ENCODE peak calls at places on chromosomes 13 and 19, in ten cellular contexts. B, R, N, U, K, P, Y, S, X and D are unnamed samples.

GRCh38 chr13:22848539-22849052 is 332.2 kb upstream of the SGCG start:
- DNase-seq in B (no peak), R (no peak), N (no peak), U (no peak), K (peak; percentile 43), P (no peak), Y (peak; percentile 9), S (no peak), X (peak; percentile 91), D (no peak)

GRCh38 chr13:42885325-42885724 is 103.9 kb downstream of the FAM216B start:
- DNase-seq in B (no peak), R (no peak), N (no peak), U (no peak), K (no peak), P (no peak), Y (no peak), S (no peak), X (no peak), D (no peak)

GRCh38 chr13:114328595-114328994 is 14.3 kb downstream of the CHAMP1 start:
- DNase-seq in B (no peak), R (no peak), N (no peak), U (no peak), K (no peak), P (no peak), Y (no peak), S (no peak), X (no peak), D (no peak)

GRCh38 chr13:114049026-114049425 is 75.2 kb upstream of the C13orf46 start:
- DNase-seq in B (no peak), R (no peak), N (no peak), U (no peak), K (no peak), P (no peak), Y (no peak), S (no peak), X (no peak), D (no peak)

GRCh38 chr19:58476498-58477015 is 405 bp downstream of the ZNF446 start:
- DNase-seq in B (no peak), R (no peak), N (no peak), U (no peak), K (peak; percentile 73), P (no peak), Y (peak; percentile 58), S (no peak), X (no peak), D (peak; percentile 91)

GRCh38 chr19:7522923-7523667 is 671 bp downstream of the MCOLN1 start:
- DNase-seq in B (no peak), R (no peak), N (no peak), U (peak; percentile 80), K (peak; percentile 44), P (no peak), Y (peak; percentile 22), S (no peak), X (no peak), D (no peak)

GRCh38 chr13:102620512-102620911 is 23.7 kb downstream of the TPP2 start:
- DNase-seq in B (no peak), R (no peak), N (no peak), U (no peak), K (no peak), P (no peak), Y (no peak), S (no peak), X (no peak), D (no peak)

GRCh38 chr13:46126552-46127171 is 21.8 kb upstream of the CPB2 start:
- DNase-seq in B (peak; percentile 78), R (peak; percentile 73), N (peak; percentile 80), U (no peak), K (peak; percentile 68), P (peak; percentile 78), Y (peak; percentile 67), S (no peak), X (peak; percentile 92), D (no peak)

GRCh38 chr13:109647046-109647445 is 139.3 kb downstream of the IRS2 start:
- DNase-seq in B (no peak), R (no peak), N (no peak), U (no peak), K (no peak), P (no peak), Y (no peak), S (peak; percentile 50), X (no peak), D (no peak)

GRCh38 chr13:94595006-94595942 is 678 bp downstream of the TGDS start:
- DNase-seq in B (peak; percentile 34), R (no peak), N (peak; percentile 39), U (no peak), K (peak; percentile 29), P (peak; percentile 66), Y (peak; percentile 17), S (no peak), X (peak; percentile 33), D (no peak)

GRCh38 chr13:77980592-77980991 is 62.0 kb upstream of the EDNRB start:
- DNase-seq in B (no peak), R (no peak), N (peak; percentile 28), U (no peak), K (no peak), P (no peak), Y (no peak), S (peak; percentile 30), X (no peak), D (no peak)

GRCh38 chr13:20799726-20800416 is 26.1 kb upstream of the EEF1AKMT1 start:
- DNase-seq in B (no peak), R (no peak), N (no peak), U (no peak), K (no peak), P (no peak), Y (no peak), S (no peak), X (no peak), D (no peak)

GRCh38 chr13:70960841-70961443 is 852.7 kb upstream of the KLHL1 start:
- DNase-seq in B (no peak), R (no peak), N (no peak), U (no peak), K (peak; percentile 23), P (peak; percentile 32), Y (no peak), S (peak; percentile 30), X (peak; percentile 26), D (no peak)

GRCh38 chr19:15107056-15108010 is at the start of gene SYDE1:
- DNase-seq in B (no peak), R (no peak), N (no peak), U (peak; percentile 80), K (peak; percentile 88), P (no peak), Y (peak; percentile 8), S (no peak), X (peak; percentile 92), D (no peak)

GRCh38 chr13:113113846-113114271 is 8.3 kb downstream of the F7 start:
- DNase-seq in B (no peak), R (peak; percentile 24), N (peak; percentile 9), U (peak; percentile 33), K (no peak), P (no peak), Y (no peak), S (no peak), X (no peak), D (no peak)

GRCh38 chr19:56623006-56623405 is 20.0 kb upstream of the SMIM17 start:
- DNase-seq in B (no peak), R (no peak), N (no peak), U (no peak), K (no peak), P (no peak), Y (no peak), S (no peak), X (no peak), D (no peak)
- TF ChIP-seq POLR2AphosphoS5 in B (no peak), R (no peak), N (no peak), U (no peak), K (no peak), P (no peak), Y (no peak), S (no peak), X (no peak), D (no peak)

GRCh38 chr19:56174086-56174485 is 1.7 kb upstream of the GALP start:
- DNase-seq in B (no peak), R (no peak), N (no peak), U (no peak), K (no peak), P (no peak), Y (no peak), S (no peak), X (no peak), D (no peak)
- H3K27ac ChIP-seq in B (no peak overlapping the region), R (no peak overlapping the region), N (no peak overlapping the region), U (no peak overlapping the region), K (no peak overlapping the region), P (no peak overlapping the region), Y (no peak overlapping the region), S (no peak overlapping the region), X (no peak overlapping the region), D (no peak overlapping the region)

GRCh38 chr19:8566855-8567254 is 10.4 kb downstream of the MYO1F start:
- DNase-seq in B (no peak), R (no peak), N (no peak), U (no peak), K (no peak), P (peak; percentile 58), Y (no peak), S (no peak), X (no peak), D (no peak)

GRCh38 chr19:8571006-8571411 is 6.2 kb downstream of the MYO1F start:
- DNase-seq in B (peak; percentile 47), R (no peak), N (peak; percentile 78), U (no peak), K (no peak), P (peak; percentile 95), Y (no peak), S (no peak), X (no peak), D (no peak)

GRCh38 chr19:8569066-8569761 is 8.0 kb downstream of the MYO1F start:
- DNase-seq in B (peak; percentile 44), R (no peak), N (peak; percentile 79), U (no peak), K (no peak), P (peak; percentile 99), Y (peak; percentile 80), S (no peak), X (no peak), D (no peak)

GRCh38 chr19:8573316-8573715 is 3.9 kb downstream of the MYO1F start:
- DNase-seq in B (no peak), R (no peak), N (no peak), U (no peak), K (no peak), P (no peak), Y (no peak), S (no peak), X (no peak), D (no peak)

GRCh38 chr19:8567522-8568172 is 9.6 kb downstream of the MYO1F start:
- DNase-seq in B (no peak), R (no peak), N (peak; percentile 77), U (no peak), K (no peak), P (peak; percentile 72), Y (no peak), S (no peak), X (no peak), D (no peak)
- TF ChIP-seq POLR2AphosphoS5 in B (no peak), R (no peak), N (no peak), U (no peak), K (no peak), P (no peak), Y (no peak), S (no peak), X (no peak), D (no peak)

DNA sequence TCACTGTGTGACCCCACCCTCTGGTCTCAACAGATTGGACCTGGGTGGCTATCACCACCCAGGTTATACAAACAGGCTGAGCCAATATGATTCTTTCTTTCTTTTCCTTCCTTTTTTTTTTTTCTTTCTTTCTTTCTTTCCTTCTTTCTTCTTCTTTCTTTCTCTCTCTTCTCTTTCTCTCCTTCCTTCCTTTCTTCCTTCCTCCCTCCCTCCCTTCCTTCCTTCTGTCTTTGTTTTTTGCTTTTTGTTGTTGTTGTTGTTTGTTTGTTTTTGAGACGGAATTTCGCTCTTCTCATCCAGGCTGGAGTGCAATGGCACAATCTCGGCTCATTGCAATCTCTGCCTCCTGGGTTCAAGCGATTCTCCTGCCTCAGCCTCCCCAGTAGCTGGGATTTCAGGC is 17.0 kb upstream of the PTPRS start:
- DNase-seq in B (no peak), R (no peak), N (no peak), U (no peak), K (no peak), P (no peak), Y (no peak), S (no peak), X (no peak), D (no peak)
- H3K27ac ChIP-seq in B (no peak overlapping the region), R (no peak overlapping the region), N (no peak overlapping the region), U (no peak overlapping the region), K (no peak overlapping the region), P (no peak overlapping the region), Y (no peak overlapping the region), S (no peak overlapping the region), X (no peak overlapping the region), D (no peak overlapping the region)